ENCODE peak calls at places on chromosomes 12 and 14, in five cellular contexts. T, S, N, V and K are unnamed samples.

GRCh38 chr14:70567791-70568190 is 32.7 kb downstream of the MED6 start:
- DNase-seq in S (no peak), T (peak; percentile 70), N (no peak), V (no peak), K (no peak)

GRCh38 chr14:23568600-23569310 is 1.2 kb upstream of the AP1G2 start:
- DNase-seq in V (peak; percentile 16), N (no peak), S (no peak), T (peak; percentile 41), K (no peak)

GRCh38 chr12:60684988-60685655 is 1089.3 kb downstream of the SLC16A7 start:
- DNase-seq in V (no peak), N (no peak), S (no peak), T (no peak), K (no peak)

GRCh38 chr12:50185975-50186663 is 18.9 kb upstream of the CERS5 start:
- DNase-seq in T (peak; percentile 45), V (no peak), S (no peak), N (no peak), K (no peak)

GRCh38 chr12:11814362-11814761 is 164.9 kb downstream of the ETV6 start:
- DNase-seq in T (peak; percentile 54), N (no peak), S (no peak), V (no peak), K (no peak)

GRCh38 chr12:100468126-100468525 is 5.5 kb upstream of the NR1H4 start:
- DNase-seq in T (no peak), V (no peak), S (no peak), N (no peak), K (no peak)

GRCh38 chr14:99069946-99070345 is 202.1 kb downstream of the BCL11B start:
- DNase-seq in S (no peak), V (no peak), N (no peak), T (no peak), K (no peak)

GRCh38 chr12:47547077-47547476 is 158.8 kb downstream of the RPAP3 start:
- DNase-seq in T (peak; percentile 70), S (no peak), V (no peak), N (no peak), K (no peak)

GRCh38 chr14:77305696-77306095 is 15.0 kb downstream of the POMT2 start:
- DNase-seq in N (no peak), V (no peak), T (no peak), S (no peak), K (no peak)

GRCh38 chr12:6052940-6053329 is 71.5 kb downstream of the VWF start:
- DNase-seq in T (no peak), N (no peak), V (no peak), S (no peak), K (no peak)

GRCh38 chr12:6540181-6540877 is 6.0 kb downstream of the GAPDH start:
- DNase-seq in N (no peak), S (peak; percentile 94), V (peak; percentile 27), T (peak; percentile 77), K (peak; percentile 83)